ENCODE peak calls at places on chromosomes 16 and 17, in eight cellular contexts. B, W, P, J, N, O, H and Q are unnamed samples.

GRCh38 chr16:70476272-70477020 is 22.1 kb downstream of the FCSK start:
- DNase-seq in B (no peak), H (no peak), O (peak; percentile 67), J (no peak), W (no peak), P (no peak), N (no peak), Q (no peak)

GRCh38 chr17:33234930-33235685 is 58.0 kb downstream of the ASIC2 start:
- DNase-seq in H (peak; percentile 74), W (peak; percentile 14), B (no peak), N (peak; percentile 75), P (peak; percentile 75), O (peak; percentile 53), J (peak; percentile 85), Q (no peak)

GRCh38 chr16:77657016-77657415 is 65.3 kb upstream of the NUDT7 start:
- DNase-seq in N (no peak), H (no peak), O (no peak), B (no peak), J (no peak), W (no peak), P (no peak), Q (no peak)

GRCh38 chr16:89708481-89708931 is 7.0 kb upstream of the SPATA2L start:
- DNase-seq in B (no peak), N (no peak), O (no peak), W (no peak), H (no peak), J (no peak), P (no peak), Q (no peak)

GRCh38 chr17:50146230-50146926 is 4.1 kb downstream of the PPP1R9B start:
- DNase-seq in J (no peak), H (no peak), N (no peak), P (peak; percentile 49), W (no peak), B (no peak), O (no peak), Q (no peak)

GRCh38 chr17:14604920-14605599 is 304.2 kb downstream of the HS3ST3B1 start:
- DNase-seq in P (peak; percentile 13), H (no peak), W (peak; percentile 2), B (peak; percentile 59), N (no peak), J (peak; percentile 68), O (no peak), Q (peak; percentile 2)

GRCh38 chr17:64073771-64074703 is 53.6 kb upstream of the ICAM2 start:
- DNase-seq in H (no peak), J (no peak), B (peak; percentile 95), W (no peak), N (no peak), O (no peak), P (no peak), Q (no peak)

GRCh38 chr17:78873519-78874340 is 29.3 kb downstream of the CEP295NL start:
- DNase-seq in J (no peak), W (no peak), O (peak; percentile 94), N (no peak), B (no peak), P (peak; percentile 92), H (no peak), Q (no peak)

GRCh38 chr17:73924488-73925186 is 278.8 kb upstream of the RPL38 start:
- DNase-seq in W (no peak), J (no peak), O (no peak), H (no peak), B (no peak), P (no peak), N (no peak), Q (no peak)

GRCh38 chr16:66004706-66005105 is 361.8 kb upstream of the CDH5 start:
- DNase-seq in W (no peak), H (no peak), O (no peak), P (no peak), B (no peak), J (no peak), N (peak; percentile 36), Q (no peak)

GRCh38 chr16:30867747-30868146 is 26.1 kb downstream of the BCL7C start:
- DNase-seq in O (no peak), W (no peak), P (no peak), H (no peak), N (no peak), J (no peak), B (no peak), Q (no peak)

GRCh38 chr17:28716740-28717577 is 709 bp downstream of the RAB34 start:
- DNase-seq in N (no peak), W (peak; percentile 51), J (peak; percentile 82), P (no peak), O (peak; percentile 30), H (no peak), B (no peak), Q (no peak)

GRCh38 chr16:87123356-87124001 is 193.7 kb downstream of the C16orf95 start:
- DNase-seq in B (no peak), O (no peak), N (no peak), W (no peak), J (peak; percentile 24), H (no peak), P (no peak), Q (no peak)

GRCh38 chr16:89345663-89346150 is 128.2 kb downstream of the ZNF778 start:
- DNase-seq in N (no peak), J (no peak), O (no peak), P (peak; percentile 68), W (no peak), H (no peak), B (no peak), Q (no peak)

GRCh38 chr17:36910513-36910912 is 26.8 kb upstream of the LHX1 start:
- DNase-seq in O (no peak), H (no peak), W (no peak), P (no peak), J (no peak), B (no peak), N (no peak), Q (no peak)

GRCh38 chr16:14286381-14287230 is 215.5 kb downstream of the MRTFB start:
- DNase-seq in N (no peak), B (peak; percentile 75), J (no peak), H (no peak), O (peak; percentile 46), P (no peak), W (peak; percentile 20), Q (no peak)

GRCh38 chr17:68593331-68593710 is 7.8 kb downstream of the FAM20A start:
- DNase-seq in O (no peak), P (no peak), J (no peak), H (no peak), N (no peak), W (no peak), B (no peak), Q (no peak)

GRCh38 chr16:57115504-57116182 is 23.3 kb downstream of the CPNE2 start:
- DNase-seq in H (no peak), N (no peak), O (no peak), W (peak; percentile 78), B (no peak), J (peak; percentile 78), P (no peak), Q (no peak)

GRCh38 chr16:22183901-22184614 is 21.8 kb downstream of the SDR42E2 start:
- DNase-seq in J (no peak), N (no peak), H (no peak), W (no peak), B (peak; percentile 55), O (no peak), P (no peak), Q (no peak)

GRCh38 chr16:7315813-7316212 is 16.8 kb upstream of the RBFOX1 start:
- DNase-seq in N (no peak), O (no peak), J (no peak), H (no peak), W (no peak), P (no peak), B (no peak), Q (no peak)

GRCh38 chr17:72077326-72077960 is 43.4 kb upstream of the SOX9 start:
- DNase-seq in O (no peak), N (no peak), H (no peak), P (no peak), J (no peak), W (no peak), B (no peak), Q (no peak)
- TF ChIP-seq CTCF in O (no peak), N (no peak), H (no peak), P (no peak), J (no peak), W (no peak), B (peak; percentile 60), Q (no peak)

GRCh38 chr17:4518901-4519300 is 20.2 kb downstream of the SPNS2 start:
- DNase-seq in O (no peak), W (no peak), P (no peak), N (no peak), B (no peak), J (peak; percentile 47), H (no peak), Q (no peak)

GRCh38 chr17:4519361-4519788 is 20.7 kb downstream of the SPNS2 start:
- DNase-seq in B (no peak), H (peak; percentile 83), O (peak; percentile 73), W (peak; percentile 86), J (peak; percentile 63), P (peak; percentile 73), N (peak; percentile 75), Q (no peak)

GRCh38 chr17:4522661-4523060 is 24.0 kb downstream of the SPNS2 start:
- DNase-seq in P (peak; percentile 19), O (no peak), B (no peak), J (no peak), H (no peak), W (no peak), N (no peak), Q (no peak)

GRCh38 chr17:4520881-4521600 is 22.4 kb downstream of the SPNS2 start:
- DNase-seq in J (no peak), W (no peak), H (peak; percentile 82), B (no peak), P (peak; percentile 83), O (peak; percentile 54), N (no peak), Q (no peak)

GRCh38 chr17:4520060-4520880 is 21.6 kb downstream of the SPNS2 start:
- DNase-seq in P (no peak), H (no peak), O (no peak), N (no peak), W (no peak), J (no peak), B (no peak), Q (no peak)
- H3K4me1 ChIP-seq in P (peaks cover 58% of the 10 kb centered on the region), H (no peaks in the 10 kb centered on the region), O (peaks cover 21% of the 10 kb centered on the region), N (no peaks in the 10 kb centered on the region), W (peaks cover 29% of the 10 kb centered on the region), J (peaks cover 4% of the 10 kb centered on the region), B (peaks cover 67% of the 10 kb centered on the region), Q (peaks cover 42% of the 10 kb centered on the region)

DNA sequence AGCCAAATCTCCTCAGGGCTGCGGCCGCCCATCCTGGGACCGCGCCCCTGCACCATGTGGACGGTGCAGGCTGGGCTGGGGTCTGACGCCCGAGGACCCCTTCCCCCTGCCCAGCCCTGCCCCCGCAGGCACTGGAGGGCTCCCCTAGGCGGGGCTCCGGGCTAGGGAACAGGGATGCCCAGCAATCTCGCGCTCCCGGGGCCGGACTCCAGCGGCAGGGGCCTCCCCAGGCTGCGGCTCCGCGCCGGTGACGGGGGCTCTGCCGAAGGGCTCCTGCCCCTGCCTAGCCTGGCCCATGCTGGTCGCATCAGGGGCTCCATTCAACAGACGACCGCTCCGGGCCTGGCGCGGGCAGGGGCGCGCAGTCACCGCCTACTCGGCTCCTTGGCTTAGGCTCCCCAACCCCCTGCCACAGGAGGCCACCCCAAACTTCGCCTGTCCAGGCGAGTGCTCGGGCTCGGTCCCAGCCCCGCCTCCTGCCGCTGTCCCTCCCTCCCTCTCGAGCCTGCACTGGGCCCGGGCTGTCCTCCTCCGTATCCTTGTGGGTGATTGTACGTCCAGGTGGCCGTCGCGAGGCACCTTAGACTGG is 27.4 kb upstream of the ADORA2B start:
- DNase-seq in J (no peak), B (no peak), P (no peak), O (no peak), H (no peak), N (no peak), W (peak; percentile 23), Q (no peak)
- H3K4me3 ChIP-seq in J (peak overlapping the region; percentile 38), B (no peak overlapping the region), P (no peak overlapping the region), O (no peak overlapping the region), H (peak overlapping the region; percentile 36), N (no peak overlapping the region), W (peak overlapping the region; percentile 9), Q (peak overlapping the region; percentile 38)

GRCh38 chr16:68436581-68436980 is 11.7 kb downstream of the SMPD3 start:
- DNase-seq in O (no peak), P (no peak), W (no peak), H (no peak), N (no peak), B (peak; percentile 28), J (no peak), Q (no peak)
- TF ChIP-seq CTCF in O (peak; percentile 10), P (no peak), W (no peak), H (no peak), N (no peak), B (peak; percentile 76), J (no peak), Q (peak; percentile 32)